ENCODE peak calls at places on chromosomes 1 and 21, in eight cellular contexts. One of them, this sample, is unnamed. For H3K4me1, the result is how much of the 10 kb centered on the place peaks cover.

GRCh38 chr1:163166886-163167555 is 35.7 kb downstream of the RGS5 start:
- DNase-seq in aorta: no peak
- DNase-seq in body of pancreas: no peak
- DNase-seq in A549: no peak
- DNase-seq in thoracic aorta: no peak
- DNase-seq in tibial nerve: no peak
- DNase-seq in GM23248: peak
- DNase-seq in IMR-90: peak
- DNase-seq in this sample: no peak

GRCh38 chr1:162359523-162360236 is 17.0 kb downstream of the SPATA46 start:
- DNase-seq in aorta: no peak
- DNase-seq in thoracic aorta: no peak
- DNase-seq in GM23248: no peak
- DNase-seq in body of pancreas: no peak
- DNase-seq in IMR-90: no peak
- DNase-seq in A549: no peak
- DNase-seq in tibial nerve: no peak
- DNase-seq in this sample: no peak

GRCh38 chr1:201404016-201404598 is 5.0 kb upstream of the LAD1 start:
- DNase-seq in IMR-90: no peak
- DNase-seq in aorta: no peak
- DNase-seq in GM23248: no peak
- DNase-seq in body of pancreas: no peak
- DNase-seq in tibial nerve: no peak
- DNase-seq in thoracic aorta: no peak
- DNase-seq in A549: peak
- DNase-seq in this sample: no peak

GRCh38 chr1:119288751-119289150 is 79.8 kb upstream of the HAO2 start:
- DNase-seq in aorta: no peak
- DNase-seq in tibial nerve: no peak
- DNase-seq in IMR-90: peak
- DNase-seq in GM23248: peak
- DNase-seq in A549: no peak
- DNase-seq in thoracic aorta: no peak
- DNase-seq in body of pancreas: no peak
- DNase-seq in this sample: no peak

GRCh38 chr1:196178083-196178635 is 430.1 kb downstream of the KCNT2 start:
- DNase-seq in aorta: no peak
- DNase-seq in GM23248: no peak
- DNase-seq in thoracic aorta: no peak
- DNase-seq in body of pancreas: no peak
- DNase-seq in IMR-90: peak
- DNase-seq in A549: no peak
- DNase-seq in tibial nerve: no peak
- DNase-seq in this sample: no peak

GRCh38 chr1:101309334-101310221 is 72.8 kb downstream of the S1PR1 start:
- DNase-seq in aorta: peak
- DNase-seq in thoracic aorta: no peak
- DNase-seq in IMR-90: peak
- DNase-seq in tibial nerve: peak
- DNase-seq in GM23248: peak
- DNase-seq in body of pancreas: peak
- DNase-seq in A549: peak
- DNase-seq in this sample: no peak

GRCh38 chr1:113868387-113869083 is 3.0 kb downstream of the PTPN22 start:
- DNase-seq in aorta: no peak
- DNase-seq in A549: no peak
- DNase-seq in thoracic aorta: no peak
- DNase-seq in tibial nerve: no peak
- DNase-seq in body of pancreas: no peak
- DNase-seq in GM23248: peak
- DNase-seq in IMR-90: peak
- DNase-seq in this sample: no peak

GRCh38 chr1:111222308-111223125 is 5.0 kb upstream of the CHI3L2 start:
- DNase-seq in A549: peak
- DNase-seq in GM23248: peak
- DNase-seq in body of pancreas: peak
- DNase-seq in thoracic aorta: peak
- DNase-seq in tibial nerve: peak
- DNase-seq in aorta: peak
- DNase-seq in IMR-90: peak
- DNase-seq in this sample: peak

GRCh38 chr1:33280091-33280661 is 23.9 kb downstream of the ZNF362 start:
- DNase-seq in tibial nerve: no peak
- DNase-seq in body of pancreas: peak
- DNase-seq in GM23248: no peak
- DNase-seq in IMR-90: no peak
- DNase-seq in A549: no peak
- DNase-seq in thoracic aorta: no peak
- DNase-seq in aorta: peak
- DNase-seq in this sample: no peak

GRCh38 chr21:34536820-34537219 is 24.8 kb upstream of the KCNE1 start:
- DNase-seq in tibial nerve: no peak
- DNase-seq in GM23248: peak
- DNase-seq in IMR-90: peak
- DNase-seq in A549: no peak
- DNase-seq in body of pancreas: no peak
- DNase-seq in aorta: no peak
- DNase-seq in thoracic aorta: no peak
- DNase-seq in this sample: no peak

GRCh38 chr1:12529640-12530174 is 88.3 kb downstream of the DHRS3 start:
- DNase-seq in A549: no peak
- DNase-seq in tibial nerve: no peak
- DNase-seq in aorta: peak
- DNase-seq in GM23248: no peak
- DNase-seq in body of pancreas: no peak
- DNase-seq in thoracic aorta: no peak
- DNase-seq in IMR-90: no peak
- DNase-seq in this sample: no peak

GRCh38 chr1:73674945-73675561 is 522.9 kb downstream of the LRRIQ3 start:
- DNase-seq in A549: peak
- DNase-seq in thoracic aorta: no peak
- DNase-seq in body of pancreas: no peak
- DNase-seq in IMR-90: no peak
- DNase-seq in GM23248: peak
- DNase-seq in tibial nerve: no peak
- DNase-seq in aorta: no peak
- DNase-seq in this sample: no peak

GRCh38 chr21:38729745-38730401 is 75.9 kb upstream of the ETS2 start:
- DNase-seq in IMR-90: peak
- DNase-seq in A549: no peak
- DNase-seq in aorta: no peak
- DNase-seq in thoracic aorta: no peak
- DNase-seq in tibial nerve: no peak
- DNase-seq in body of pancreas: no peak
- DNase-seq in GM23248: peak
- DNase-seq in this sample: no peak

GRCh38 chr1:22925111-22925510 is 47.6 kb downstream of the LACTBL1 start:
- DNase-seq in aorta: no peak
- DNase-seq in A549: no peak
- DNase-seq in IMR-90: peak
- DNase-seq in thoracic aorta: no peak
- DNase-seq in body of pancreas: no peak
- DNase-seq in GM23248: peak
- DNase-seq in tibial nerve: no peak
- DNase-seq in this sample: no peak

GRCh38 chr1:226051356-226051755 is 11.2 kb upstream of the H3-3A start:
- DNase-seq in thoracic aorta: no peak
- DNase-seq in aorta: no peak
- DNase-seq in tibial nerve: no peak
- DNase-seq in body of pancreas: no peak
- DNase-seq in IMR-90: no peak
- DNase-seq in GM23248: peak
- DNase-seq in A549: no peak
- DNase-seq in this sample: no peak

GRCh38 chr1:111723091-111723806 is 15.9 kb downstream of the INKA2 start:
- DNase-seq in tibial nerve: no peak
- DNase-seq in aorta: no peak
- DNase-seq in thoracic aorta: no peak
- DNase-seq in GM23248: no peak
- DNase-seq in body of pancreas: no peak
- DNase-seq in IMR-90: no peak
- DNase-seq in A549: no peak
- DNase-seq in this sample: peak

GRCh38 chr1:115164484-115164883 is 75.2 kb upstream of the TSPAN2 start:
- DNase-seq in body of pancreas: no peak
- DNase-seq in aorta: peak
- DNase-seq in IMR-90: peak
- DNase-seq in tibial nerve: peak
- DNase-seq in thoracic aorta: no peak
- DNase-seq in A549: no peak
- DNase-seq in GM23248: no peak
- DNase-seq in this sample: no peak

GRCh38 chr1:33276573-33277298 is 20.4 kb downstream of the ZNF362 start:
- DNase-seq in tibial nerve: no peak
- DNase-seq in thoracic aorta: no peak
- DNase-seq in IMR-90: no peak
- DNase-seq in GM23248: no peak
- DNase-seq in A549: no peak
- DNase-seq in aorta: peak
- DNase-seq in body of pancreas: peak
- DNase-seq in this sample: no peak

GRCh38 chr1:54945393-54945936 is 35.0 kb upstream of the TMEM61 start:
- DNase-seq in body of pancreas: no peak
- DNase-seq in aorta: no peak
- DNase-seq in tibial nerve: no peak
- DNase-seq in thoracic aorta: no peak
- DNase-seq in A549: peak
- DNase-seq in IMR-90: no peak
- DNase-seq in GM23248: no peak
- DNase-seq in this sample: no peak

GRCh38 chr21:45767071-45768006 is 123.8 kb downstream of the PCBP3 start:
- DNase-seq in aorta: no peak
- DNase-seq in tibial nerve: no peak
- DNase-seq in thoracic aorta: no peak
- DNase-seq in body of pancreas: no peak
- DNase-seq in A549: no peak
- DNase-seq in IMR-90: peak
- DNase-seq in GM23248: peak
- DNase-seq in this sample: no peak

GRCh38 chr1:156448134-156448967 is 52.2 kb downstream of the MEF2D start:
- DNase-seq in A549: no peak
- DNase-seq in aorta: no peak
- DNase-seq in tibial nerve: no peak
- DNase-seq in IMR-90: no peak
- DNase-seq in GM23248: no peak
- DNase-seq in body of pancreas: no peak
- DNase-seq in thoracic aorta: no peak
- DNase-seq in this sample: no peak

GRCh38 chr1:44929556-44929955 is 56.8 kb downstream of the EIF2B3 start:
- DNase-seq in IMR-90: no peak
- DNase-seq in aorta: no peak
- DNase-seq in tibial nerve: no peak
- DNase-seq in A549: no peak
- DNase-seq in GM23248: peak
- DNase-seq in body of pancreas: no peak
- DNase-seq in thoracic aorta: no peak
- DNase-seq in this sample: no peak

GRCh38 chr1:228093050-228093906 is 9.8 kb downstream of the C1orf35 start:
- DNase-seq in aorta: no peak
- DNase-seq in A549: no peak
- DNase-seq in tibial nerve: no peak
- DNase-seq in IMR-90: no peak
- DNase-seq in body of pancreas: no peak
- DNase-seq in thoracic aorta: no peak
- DNase-seq in GM23248: no peak
- DNase-seq in this sample: no peak

GRCh38 chr1:26142165-26142564 is 16.7 kb upstream of the FAM110D start:
- DNase-seq in GM23248: peak
- DNase-seq in tibial nerve: no peak
- DNase-seq in body of pancreas: peak
- DNase-seq in aorta: no peak
- DNase-seq in thoracic aorta: no peak
- DNase-seq in A549: no peak
- DNase-seq in IMR-90: no peak
- DNase-seq in this sample: peak

GRCh38 chr21:14587266-14587665 is 41.2 kb upstream of the SAMSN1 start:
- DNase-seq in aorta: no peak
- DNase-seq in thoracic aorta: no peak
- DNase-seq in tibial nerve: no peak
- DNase-seq in body of pancreas: no peak
- DNase-seq in GM23248: no peak
- DNase-seq in A549: no peak
- DNase-seq in IMR-90: no peak
- DNase-seq in this sample: no peak

GRCh38 chr21:45169682-45170081 is 95.3 kb downstream of the ADARB1 start:
- DNase-seq in body of pancreas: no peak
- DNase-seq in aorta: no peak
- DNase-seq in tibial nerve: no peak
- DNase-seq in thoracic aorta: no peak
- DNase-seq in GM23248: no peak
- DNase-seq in A549: no peak
- DNase-seq in IMR-90: no peak
- DNase-seq in this sample: no peak

GRCh38 chr1:153881764-153882163 is 41.0 kb downstream of the GATAD2B start:
- DNase-seq in aorta: no peak
- DNase-seq in tibial nerve: no peak
- DNase-seq in A549: no peak
- DNase-seq in thoracic aorta: no peak
- DNase-seq in body of pancreas: no peak
- DNase-seq in GM23248: peak
- DNase-seq in IMR-90: peak
- DNase-seq in this sample: peak

GRCh38 chr1:192442736-192443135 is 125.9 kb downstream of the RGS21 start:
- DNase-seq in tibial nerve: no peak
- DNase-seq in thoracic aorta: no peak
- DNase-seq in body of pancreas: no peak
- DNase-seq in IMR-90: peak
- DNase-seq in GM23248: no peak
- DNase-seq in A549: no peak
- DNase-seq in aorta: no peak
- DNase-seq in this sample: no peak
- H3K4me1 ChIP-seq in tibial nerve: under half
- H3K4me1 ChIP-seq in thoracic aorta: under half
- H3K4me1 ChIP-seq in body of pancreas: under half
- H3K4me1 ChIP-seq in IMR-90: under half
- H3K4me1 ChIP-seq in GM23248: under half
- H3K4me1 ChIP-seq in A549: half or more
- H3K4me1 ChIP-seq in aorta: under half
- H3K4me1 ChIP-seq in this sample: under half

GRCh38 chr1:205369621-205370230 is 13.0 kb upstream of the KLHDC8A start:
- DNase-seq in tibial nerve: no peak
- DNase-seq in aorta: no peak
- DNase-seq in GM23248: peak
- DNase-seq in body of pancreas: peak
- DNase-seq in IMR-90: peak
- DNase-seq in thoracic aorta: no peak
- DNase-seq in A549: no peak
- DNase-seq in this sample: no peak
- H3K4me1 ChIP-seq in tibial nerve: under half
- H3K4me1 ChIP-seq in aorta: under half
- H3K4me1 ChIP-seq in GM23248: under half
- H3K4me1 ChIP-seq in body of pancreas: half or more
- H3K4me1 ChIP-seq in IMR-90: under half
- H3K4me1 ChIP-seq in thoracic aorta: under half
- H3K4me1 ChIP-seq in A549: under half
- H3K4me1 ChIP-seq in this sample: under half

GRCh38 chr1:21292503-21292990 is 2.3 kb upstream of the ECE1 start:
- DNase-seq in A549: no peak
- DNase-seq in aorta: no peak
- DNase-seq in GM23248: no peak
- DNase-seq in thoracic aorta: no peak
- DNase-seq in tibial nerve: no peak
- DNase-seq in body of pancreas: no peak
- DNase-seq in IMR-90: no peak
- DNase-seq in this sample: no peak
- H3K4me1 ChIP-seq in A549: half or more
- H3K4me1 ChIP-seq in aorta: under half
- H3K4me1 ChIP-seq in GM23248: under half
- H3K4me1 ChIP-seq in thoracic aorta: under half
- H3K4me1 ChIP-seq in tibial nerve: under half
- H3K4me1 ChIP-seq in body of pancreas: half or more
- H3K4me1 ChIP-seq in IMR-90: under half
- H3K4me1 ChIP-seq in this sample: half or more

GRCh38 chr1:208233978-208234377 is 10.2 kb downstream of the PLXNA2 start:
- DNase-seq in tibial nerve: no peak
- DNase-seq in body of pancreas: no peak
- DNase-seq in IMR-90: no peak
- DNase-seq in A549: no peak
- DNase-seq in thoracic aorta: no peak
- DNase-seq in aorta: no peak
- DNase-seq in GM23248: no peak
- DNase-seq in this sample: no peak
- H3K4me1 ChIP-seq in tibial nerve: under half
- H3K4me1 ChIP-seq in body of pancreas: half or more
- H3K4me1 ChIP-seq in IMR-90: under half
- H3K4me1 ChIP-seq in A549: under half
- H3K4me1 ChIP-seq in thoracic aorta: half or more
- H3K4me1 ChIP-seq in aorta: under half
- H3K4me1 ChIP-seq in GM23248: under half
- H3K4me1 ChIP-seq in this sample: half or more

This sample was measured in right atrium auricular region.